ENCODE peak calls at places on chromosomes 11 and 22, in five cellular contexts. E is HCT116, K is tibial nerve, C is GM12878, Z is esophagus squamous epithelium. G is an unnamed sample.
A peak's percentile ranks its signal among the peaks of the same experiment; 100 is the strongest.

GRCh38 chr11:99424313-99425084 is 403.8 kb downstream of the CNTN5 start:
- DNase-seq in Z (no peak), K (no peak), E (no peak), C (no peak), G (no peak)

GRCh38 chr11:97332271-97332670 is 942.5 kb downstream of the JRKL start:
- DNase-seq in K (no peak), Z (no peak), C (no peak), E (no peak), G (no peak)

GRCh38 chr11:3849297-3849874 is 6.1 kb upstream of the STIM1 start:
- DNase-seq in C (no peak), Z (no peak), K (peak; percentile 78), E (no peak), G (no peak)

GRCh38 chr11:92828576-92828975 is 140.9 kb upstream of the MTNR1B start:
- DNase-seq in Z (no peak), C (no peak), E (no peak), K (no peak), G (no peak)

GRCh38 chr11:115739878-115740277 is 235.7 kb upstream of the CADM1 start:
- DNase-seq in E (no peak), C (no peak), K (no peak), Z (no peak), G (no peak)

GRCh38 chr22:41589260-41589600 is 410 bp downstream of the PMM1 start:
- DNase-seq in Z (no peak), E (no peak), C (no peak), K (no peak), G (no peak)

GRCh38 chr11:46330887-46331652 is 16.2 kb upstream of the DGKZ start:
- DNase-seq in E (no peak), K (no peak), Z (no peak), C (no peak), G (no peak)

GRCh38 chr11:62842171-62842717 is 2.9 kb upstream of the WDR74 start:
- DNase-seq in C (no peak), E (no peak), K (no peak), Z (no peak), G (peak; percentile 75)

GRCh38 chr11:114366331-114367243 is 33.7 kb downstream of the C11orf71 start:
- DNase-seq in Z (no peak), K (no peak), E (no peak), C (no peak), G (no peak)

GRCh38 chr11:134170909-134171281 is 52.9 kb downstream of the NCAPD3 start:
- DNase-seq in C (no peak), K (no peak), E (no peak), Z (no peak), G (no peak)

GRCh38 chr11:44709966-44710365 is 16.8 kb upstream of the TSPAN18 start:
- DNase-seq in K (no peak), C (no peak), Z (no peak), E (no peak), G (no peak)

GRCh38 chr11:69499946-69500284 is 18.5 kb downstream of the LINC01488 start:
- DNase-seq in K (no peak), Z (no peak), C (no peak), E (no peak), G (no peak)

GRCh38 chr11:32188785-32189184 is 97.9 kb downstream of the RCN1 start:
- DNase-seq in K (no peak), Z (no peak), C (no peak), E (no peak), G (no peak)
- TF ChIP-seq CTCF in K (no peak), Z (no peak), C (peak; percentile 6), E (peak; percentile 38), G (no peak)

GRCh38 chr11:66365711-66366619 is 5.6 kb downstream of the SLC29A2 start:
- DNase-seq in K (no peak), Z (no peak), E (no peak), C (no peak), G (no peak)
- TF ChIP-seq POLR2A in K (no peak), Z (no peak), E (no peak), C (no peak), G (no peak)

GRCh38 chr11:119805663-119806062 is 76.7 kb upstream of the NECTIN1 start:
- DNase-seq in E (no peak), C (no peak), K (no peak), Z (no peak), G (no peak)

GRCh38 chr11:119803726-119804294 is 74.8 kb upstream of the NECTIN1 start:
- DNase-seq in E (no peak), C (no peak), K (no peak), Z (no peak), G (no peak)

GRCh38 chr11:119800619-119801018 is 71.6 kb upstream of the NECTIN1 start:
- DNase-seq in C (no peak), Z (no peak), E (no peak), K (no peak), G (no peak)

GRCh38 chr11:119804698-119805097 is 75.7 kb upstream of the NECTIN1 start:
- DNase-seq in C (no peak), E (no peak), Z (no peak), K (no peak), G (no peak)

GRCh38 chr11:119803139-119803538 is 74.1 kb upstream of the NECTIN1 start:
- DNase-seq in E (no peak), C (no peak), Z (no peak), K (no peak), G (no peak)
- TF ChIP-seq CTCF in E (no peak), C (no peak), Z (no peak), K (no peak), G (no peak)

GRCh38 chr11:298406-299065 is 790 bp downstream of the IFITM5 start:
- DNase-seq in K (no peak), Z (no peak), C (no peak), E (no peak), G (peak; percentile 70)
- TF ChIP-seq POLR2A in K (no peak), Z (no peak), C (no peak), E (no peak), G (no peak)

GRCh38 chr22:38923463-38924196 is 33.8 kb upstream of the APOBEC3A start:
- DNase-seq in E (peak; percentile 91), C (no peak), K (peak; percentile 67), Z (no peak), G (peak; percentile 81)
- TF ChIP-seq CTCF in E (peak; percentile 38), C (no peak), K (peak; percentile 25), Z (peak; percentile 30), G (peak; percentile 36)

G was measured in suprapubic skin.